ENCODE peak calls at places on chromosomes 1 and 21, in seven cellular contexts. One of them, this sample, is unnamed.
A peak's percentile ranks its signal among the peaks of the same experiment; 100 is the strongest.

GRCh38 chr1:76511226-76511625 is 356.1 kb upstream of the ST6GALNAC5 start:
- DNase-seq in iris pigment epithelial cell: no peak
- DNase-seq in endothelial cell of umbilical vein: no peak
- DNase-seq in activated naive CD4-positive, alpha-beta T cell: no peak
- DNase-seq in HEK293T: no peak
- DNase-seq in stimulated activated CD4-positive, alpha-beta T cell treated with anti-CD3 and anti-CD28 coated beads, Interleukin-2, amount 100 ng/mL, for 4 hours: no peak
- DNase-seq in thoracic aorta: no peak
- DNase-seq in this sample: no peak

GRCh38 chr1:157418231-157418630 is 134.1 kb downstream of the FCRL5 start:
- DNase-seq in endothelial cell of umbilical vein: no peak
- DNase-seq in activated naive CD4-positive, alpha-beta T cell: no peak
- DNase-seq in thoracic aorta: no peak
- DNase-seq in stimulated activated CD4-positive, alpha-beta T cell treated with anti-CD3 and anti-CD28 coated beads, Interleukin-2, amount 100 ng/mL, for 4 hours: no peak
- DNase-seq in iris pigment epithelial cell: no peak
- DNase-seq in HEK293T: no peak
- DNase-seq in this sample: no peak

GRCh38 chr1:69263982-69264381 is 303.7 kb upstream of the LRRC7 start:
- DNase-seq in thoracic aorta: peak; percentile 2
- DNase-seq in stimulated activated CD4-positive, alpha-beta T cell treated with anti-CD3 and anti-CD28 coated beads, Interleukin-2, amount 100 ng/mL, for 4 hours: no peak
- DNase-seq in iris pigment epithelial cell: no peak
- DNase-seq in HEK293T: peak; percentile 46
- DNase-seq in activated naive CD4-positive, alpha-beta T cell: no peak
- DNase-seq in endothelial cell of umbilical vein: peak; percentile 3
- DNase-seq in this sample: peak; percentile 86

GRCh38 chr21:36193200-36193599 is 36.6 kb downstream of the DOP1B start:
- DNase-seq in iris pigment epithelial cell: no peak
- DNase-seq in activated naive CD4-positive, alpha-beta T cell: no peak
- DNase-seq in endothelial cell of umbilical vein: no peak
- DNase-seq in thoracic aorta: no peak
- DNase-seq in HEK293T: no peak
- DNase-seq in stimulated activated CD4-positive, alpha-beta T cell treated with anti-CD3 and anti-CD28 coated beads, Interleukin-2, amount 100 ng/mL, for 4 hours: no peak
- DNase-seq in this sample: no peak

GRCh38 chr1:32759521-32759980 is 57.0 kb upstream of the SYNC start:
- DNase-seq in thoracic aorta: no peak
- DNase-seq in iris pigment epithelial cell: no peak
- DNase-seq in stimulated activated CD4-positive, alpha-beta T cell treated with anti-CD3 and anti-CD28 coated beads, Interleukin-2, amount 100 ng/mL, for 4 hours: no peak
- DNase-seq in HEK293T: no peak
- DNase-seq in activated naive CD4-positive, alpha-beta T cell: no peak
- DNase-seq in endothelial cell of umbilical vein: no peak
- DNase-seq in this sample: no peak

GRCh38 chr1:60569189-60569588 is 495.6 kb upstream of the C1orf87 start:
- DNase-seq in HEK293T: no peak
- DNase-seq in activated naive CD4-positive, alpha-beta T cell: no peak
- DNase-seq in endothelial cell of umbilical vein: no peak
- DNase-seq in thoracic aorta: no peak
- DNase-seq in iris pigment epithelial cell: no peak
- DNase-seq in stimulated activated CD4-positive, alpha-beta T cell treated with anti-CD3 and anti-CD28 coated beads, Interleukin-2, amount 100 ng/mL, for 4 hours: no peak
- DNase-seq in this sample: no peak

GRCh38 chr1:165543651-165544452 is at the start of gene LRRC52:
- DNase-seq in HEK293T: no peak
- DNase-seq in iris pigment epithelial cell: no peak
- DNase-seq in activated naive CD4-positive, alpha-beta T cell: no peak
- DNase-seq in endothelial cell of umbilical vein: no peak
- DNase-seq in stimulated activated CD4-positive, alpha-beta T cell treated with anti-CD3 and anti-CD28 coated beads, Interleukin-2, amount 100 ng/mL, for 4 hours: no peak
- DNase-seq in thoracic aorta: no peak
- DNase-seq in this sample: no peak

GRCh38 chr1:216502528-216503162 is 79.4 kb upstream of the USH2A start:
- DNase-seq in endothelial cell of umbilical vein: no peak
- DNase-seq in stimulated activated CD4-positive, alpha-beta T cell treated with anti-CD3 and anti-CD28 coated beads, Interleukin-2, amount 100 ng/mL, for 4 hours: no peak
- DNase-seq in HEK293T: no peak
- DNase-seq in thoracic aorta: no peak
- DNase-seq in activated naive CD4-positive, alpha-beta T cell: no peak
- DNase-seq in iris pigment epithelial cell: no peak
- DNase-seq in this sample: peak; percentile 5

GRCh38 chr1:103525114-103525606 is 339 bp upstream of the RNPC3 start:
- DNase-seq in stimulated activated CD4-positive, alpha-beta T cell treated with anti-CD3 and anti-CD28 coated beads, Interleukin-2, amount 100 ng/mL, for 4 hours: no peak
- DNase-seq in thoracic aorta: no peak
- DNase-seq in endothelial cell of umbilical vein: peak; percentile 56
- DNase-seq in iris pigment epithelial cell: peak; percentile 75
- DNase-seq in HEK293T: peak; percentile 70
- DNase-seq in activated naive CD4-positive, alpha-beta T cell: no peak
- DNase-seq in this sample: no peak

GRCh38 chr1:207064546-207064945 is 11.5 kb downstream of the PFKFB2 start:
- DNase-seq in thoracic aorta: no peak
- DNase-seq in stimulated activated CD4-positive, alpha-beta T cell treated with anti-CD3 and anti-CD28 coated beads, Interleukin-2, amount 100 ng/mL, for 4 hours: no peak
- DNase-seq in iris pigment epithelial cell: no peak
- DNase-seq in activated naive CD4-positive, alpha-beta T cell: no peak
- DNase-seq in HEK293T: no peak
- DNase-seq in endothelial cell of umbilical vein: no peak
- DNase-seq in this sample: no peak

GRCh38 chr1:209328178-209328577 is 255.3 kb upstream of the CAMK1G start:
- DNase-seq in thoracic aorta: no peak
- DNase-seq in HEK293T: no peak
- DNase-seq in activated naive CD4-positive, alpha-beta T cell: no peak
- DNase-seq in stimulated activated CD4-positive, alpha-beta T cell treated with anti-CD3 and anti-CD28 coated beads, Interleukin-2, amount 100 ng/mL, for 4 hours: no peak
- DNase-seq in iris pigment epithelial cell: no peak
- DNase-seq in endothelial cell of umbilical vein: no peak
- DNase-seq in this sample: no peak

GRCh38 chr21:45292399-45293213 is 4.9 kb upstream of the POFUT2 start:
- DNase-seq in thoracic aorta: peak; percentile 47
- DNase-seq in stimulated activated CD4-positive, alpha-beta T cell treated with anti-CD3 and anti-CD28 coated beads, Interleukin-2, amount 100 ng/mL, for 4 hours: peak; percentile 57
- DNase-seq in activated naive CD4-positive, alpha-beta T cell: peak; percentile 70
- DNase-seq in iris pigment epithelial cell: peak; percentile 85
- DNase-seq in HEK293T: peak; percentile 89
- DNase-seq in endothelial cell of umbilical vein: peak; percentile 83
- DNase-seq in this sample: peak; percentile 66

GRCh38 chr1:68322837-68323687 is 90.7 kb upstream of the WLS start:
- DNase-seq in stimulated activated CD4-positive, alpha-beta T cell treated with anti-CD3 and anti-CD28 coated beads, Interleukin-2, amount 100 ng/mL, for 4 hours: no peak
- DNase-seq in endothelial cell of umbilical vein: no peak
- DNase-seq in thoracic aorta: peak; percentile 21
- DNase-seq in activated naive CD4-positive, alpha-beta T cell: no peak
- DNase-seq in HEK293T: no peak
- DNase-seq in iris pigment epithelial cell: peak; percentile 35
- DNase-seq in this sample: no peak

GRCh38 chr21:36584980-36585940 is 105.3 kb upstream of the CLDN14 start:
- DNase-seq in thoracic aorta: no peak
- DNase-seq in stimulated activated CD4-positive, alpha-beta T cell treated with anti-CD3 and anti-CD28 coated beads, Interleukin-2, amount 100 ng/mL, for 4 hours: no peak
- DNase-seq in activated naive CD4-positive, alpha-beta T cell: peak; percentile 16
- DNase-seq in endothelial cell of umbilical vein: no peak
- DNase-seq in iris pigment epithelial cell: peak; percentile 18
- DNase-seq in HEK293T: no peak
- DNase-seq in this sample: no peak

GRCh38 chr1:198254521-198254920 is 97.7 kb downstream of the NEK7 start:
- DNase-seq in iris pigment epithelial cell: peak; percentile 49
- DNase-seq in stimulated activated CD4-positive, alpha-beta T cell treated with anti-CD3 and anti-CD28 coated beads, Interleukin-2, amount 100 ng/mL, for 4 hours: no peak
- DNase-seq in HEK293T: no peak
- DNase-seq in thoracic aorta: no peak
- DNase-seq in activated naive CD4-positive, alpha-beta T cell: no peak
- DNase-seq in endothelial cell of umbilical vein: no peak
- DNase-seq in this sample: no peak

GRCh38 chr1:54708385-54708784 is 7.3 kb upstream of the TTC4 start:
- DNase-seq in HEK293T: no peak
- DNase-seq in endothelial cell of umbilical vein: no peak
- DNase-seq in thoracic aorta: no peak
- DNase-seq in stimulated activated CD4-positive, alpha-beta T cell treated with anti-CD3 and anti-CD28 coated beads, Interleukin-2, amount 100 ng/mL, for 4 hours: no peak
- DNase-seq in iris pigment epithelial cell: no peak
- DNase-seq in activated naive CD4-positive, alpha-beta T cell: no peak
- DNase-seq in this sample: no peak

GRCh38 chr1:30982431-30982830 is 73.9 kb upstream of the SDC3 start:
- DNase-seq in HEK293T: no peak
- DNase-seq in stimulated activated CD4-positive, alpha-beta T cell treated with anti-CD3 and anti-CD28 coated beads, Interleukin-2, amount 100 ng/mL, for 4 hours: no peak
- DNase-seq in endothelial cell of umbilical vein: no peak
- DNase-seq in thoracic aorta: no peak
- DNase-seq in activated naive CD4-positive, alpha-beta T cell: no peak
- DNase-seq in iris pigment epithelial cell: no peak
- DNase-seq in this sample: no peak

GRCh38 chr1:37152491-37152890 is 118.2 kb upstream of the GRIK3 start:
- DNase-seq in stimulated activated CD4-positive, alpha-beta T cell treated with anti-CD3 and anti-CD28 coated beads, Interleukin-2, amount 100 ng/mL, for 4 hours: no peak
- DNase-seq in thoracic aorta: no peak
- DNase-seq in endothelial cell of umbilical vein: no peak
- DNase-seq in activated naive CD4-positive, alpha-beta T cell: no peak
- DNase-seq in HEK293T: no peak
- DNase-seq in iris pigment epithelial cell: no peak
- DNase-seq in this sample: no peak

GRCh38 chr1:68313736-68314594 is 81.6 kb upstream of the WLS start:
- DNase-seq in endothelial cell of umbilical vein: peak; percentile 64
- DNase-seq in stimulated activated CD4-positive, alpha-beta T cell treated with anti-CD3 and anti-CD28 coated beads, Interleukin-2, amount 100 ng/mL, for 4 hours: no peak
- DNase-seq in thoracic aorta: no peak
- DNase-seq in activated naive CD4-positive, alpha-beta T cell: no peak
- DNase-seq in iris pigment epithelial cell: no peak
- DNase-seq in HEK293T: no peak
- DNase-seq in this sample: peak; percentile 60

GRCh38 chr1:92298573-92299476 is at the start of the genes GLMN and RPAP2:
- DNase-seq in iris pigment epithelial cell: peak; percentile 86
- DNase-seq in thoracic aorta: peak; percentile 28
- DNase-seq in stimulated activated CD4-positive, alpha-beta T cell treated with anti-CD3 and anti-CD28 coated beads, Interleukin-2, amount 100 ng/mL, for 4 hours: peak; percentile 56
- DNase-seq in HEK293T: peak; percentile 94
- DNase-seq in activated naive CD4-positive, alpha-beta T cell: peak; percentile 67
- DNase-seq in endothelial cell of umbilical vein: peak; percentile 90
- DNase-seq in this sample: peak; percentile 82

GRCh38 chr1:231611851-231612250 is 14.7 kb upstream of the DISC1 start:
- DNase-seq in stimulated activated CD4-positive, alpha-beta T cell treated with anti-CD3 and anti-CD28 coated beads, Interleukin-2, amount 100 ng/mL, for 4 hours: no peak
- DNase-seq in endothelial cell of umbilical vein: no peak
- DNase-seq in thoracic aorta: no peak
- DNase-seq in HEK293T: no peak
- DNase-seq in activated naive CD4-positive, alpha-beta T cell: no peak
- DNase-seq in iris pigment epithelial cell: no peak
- DNase-seq in this sample: no peak

GRCh38 chr1:225652726-225653462 is at the start of gene ENAH:
- DNase-seq in activated naive CD4-positive, alpha-beta T cell: peak; percentile 18
- DNase-seq in thoracic aorta: peak; percentile 24
- DNase-seq in iris pigment epithelial cell: peak; percentile 85
- DNase-seq in endothelial cell of umbilical vein: peak; percentile 73
- DNase-seq in HEK293T: peak; percentile 82
- DNase-seq in stimulated activated CD4-positive, alpha-beta T cell treated with anti-CD3 and anti-CD28 coated beads, Interleukin-2, amount 100 ng/mL, for 4 hours: peak; percentile 39
- DNase-seq in this sample: peak; percentile 89

GRCh38 chr1:153527023-153527724 is 8.6 kb downstream of the S100A6 start:
- DNase-seq in thoracic aorta: no peak
- DNase-seq in endothelial cell of umbilical vein: no peak
- DNase-seq in HEK293T: no peak
- DNase-seq in iris pigment epithelial cell: no peak
- DNase-seq in stimulated activated CD4-positive, alpha-beta T cell treated with anti-CD3 and anti-CD28 coated beads, Interleukin-2, amount 100 ng/mL, for 4 hours: no peak
- DNase-seq in activated naive CD4-positive, alpha-beta T cell: no peak
- DNase-seq in this sample: no peak

GRCh38 chr1:230639714-230640209 is 2.5 kb upstream of the COG2 start:
- DNase-seq in endothelial cell of umbilical vein: no peak
- DNase-seq in HEK293T: no peak
- DNase-seq in iris pigment epithelial cell: no peak
- DNase-seq in stimulated activated CD4-positive, alpha-beta T cell treated with anti-CD3 and anti-CD28 coated beads, Interleukin-2, amount 100 ng/mL, for 4 hours: no peak
- DNase-seq in activated naive CD4-positive, alpha-beta T cell: no peak
- DNase-seq in thoracic aorta: no peak
- DNase-seq in this sample: no peak

GRCh38 chr1:157025856-157026255 is 19.7 kb downstream of the ARHGEF11 start:
- DNase-seq in stimulated activated CD4-positive, alpha-beta T cell treated with anti-CD3 and anti-CD28 coated beads, Interleukin-2, amount 100 ng/mL, for 4 hours: no peak
- DNase-seq in activated naive CD4-positive, alpha-beta T cell: no peak
- DNase-seq in thoracic aorta: no peak
- DNase-seq in iris pigment epithelial cell: peak; percentile 33
- DNase-seq in endothelial cell of umbilical vein: no peak
- DNase-seq in HEK293T: no peak
- DNase-seq in this sample: no peak

GRCh38 chr1:161835963-161836362 is 69.8 kb downstream of the ATF6 start:
- DNase-seq in stimulated activated CD4-positive, alpha-beta T cell treated with anti-CD3 and anti-CD28 coated beads, Interleukin-2, amount 100 ng/mL, for 4 hours: no peak
- DNase-seq in iris pigment epithelial cell: peak; percentile 52
- DNase-seq in activated naive CD4-positive, alpha-beta T cell: no peak
- DNase-seq in thoracic aorta: no peak
- DNase-seq in endothelial cell of umbilical vein: no peak
- DNase-seq in HEK293T: no peak
- DNase-seq in this sample: no peak

GRCh38 chr1:201561604-201562003 is 22.7 kb downstream of the NAV1 start:
- DNase-seq in activated naive CD4-positive, alpha-beta T cell: no peak
- DNase-seq in iris pigment epithelial cell: no peak
- DNase-seq in stimulated activated CD4-positive, alpha-beta T cell treated with anti-CD3 and anti-CD28 coated beads, Interleukin-2, amount 100 ng/mL, for 4 hours: no peak
- DNase-seq in endothelial cell of umbilical vein: no peak
- DNase-seq in thoracic aorta: no peak
- DNase-seq in HEK293T: no peak
- DNase-seq in this sample: no peak

GRCh38 chr1:44553771-44554170 is 120.5 kb downstream of the TMEM53 start:
- DNase-seq in stimulated activated CD4-positive, alpha-beta T cell treated with anti-CD3 and anti-CD28 coated beads, Interleukin-2, amount 100 ng/mL, for 4 hours: no peak
- DNase-seq in thoracic aorta: no peak
- DNase-seq in HEK293T: no peak
- DNase-seq in iris pigment epithelial cell: peak; percentile 24
- DNase-seq in endothelial cell of umbilical vein: no peak
- DNase-seq in activated naive CD4-positive, alpha-beta T cell: no peak
- DNase-seq in this sample: no peak

This sample was measured in NCI-H1930.